ENCODE peak calls at places on chromosomes 16 and 17, in seven cellular contexts. U, H, C, F, B, A and N are unnamed samples.

GRCh38 chr17:19409509-19409908 is 1.5 kb upstream of the RNF112 start:
- DNase-seq in F (no peak), B (peak; percentile 57), H (no peak), U (no peak), C (no peak), A (no peak), N (no peak)

GRCh38 chr16:51982715-51983680 is 563.9 kb downstream of the TOX3 start:
- DNase-seq in H (peak; percentile 68), U (peak; percentile 66), B (peak; percentile 41), A (peak; percentile 49), F (no peak), C (peak; percentile 63), N (peak; percentile 29)

GRCh38 chr17:59145571-59146096 is 9.4 kb downstream of the SKA2 start:
- DNase-seq in C (no peak), U (no peak), A (no peak), H (no peak), F (no peak), B (no peak), N (no peak)

GRCh38 chr16:76232704-76233103 is 44.5 kb upstream of the CNTNAP4 start:
- DNase-seq in H (no peak), U (no peak), F (no peak), A (no peak), B (no peak), C (no peak), N (no peak)

GRCh38 chr16:68718596-68718995 is 18.5 kb upstream of the CDH1 start:
- DNase-seq in B (no peak), U (no peak), F (no peak), H (no peak), C (no peak), A (no peak), N (no peak)

GRCh38 chr17:61399131-61400057 is at the start of gene TBX2:
- DNase-seq in C (no peak), B (peak; percentile 85), F (no peak), U (no peak), A (no peak), H (peak; percentile 50), N (no peak)

GRCh38 chr16:4601317-4602186 is 13.1 kb downstream of the UBALD1 start:
- DNase-seq in C (peak; percentile 16), H (peak; percentile 70), U (no peak), A (peak; percentile 64), B (no peak), F (no peak), N (no peak)

GRCh38 chr16:14416184-14416583 is 213.9 kb downstream of the PARN start:
- DNase-seq in B (no peak), F (no peak), A (no peak), U (no peak), H (no peak), C (no peak), N (no peak)

GRCh38 chr17:41624208-41625101 is at the start of gene KRT17:
- DNase-seq in F (no peak), U (no peak), H (peak; percentile 43), B (no peak), A (peak; percentile 40), C (no peak), N (no peak)

GRCh38 chr17:2706911-2707510 is 4.6 kb downstream of the CLUH start:
- DNase-seq in B (no peak), A (no peak), C (no peak), F (no peak), H (no peak), U (no peak), N (no peak)

GRCh38 chr17:7834554-7834890 is 505 bp downstream of the KDM6B start:
- DNase-seq in H (peak; percentile 61), F (peak; percentile 56), A (no peak), U (no peak), B (no peak), C (no peak), N (no peak)

GRCh38 chr16:17230932-17231581 is 239.7 kb downstream of the XYLT1 start:
- DNase-seq in H (no peak), C (no peak), F (no peak), B (no peak), U (no peak), A (peak; percentile 13), N (no peak)

GRCh38 chr17:72092710-72093322 is 28.0 kb upstream of the SOX9 start:
- DNase-seq in H (no peak), F (no peak), A (no peak), C (no peak), B (no peak), U (no peak), N (no peak)

GRCh38 chr17:61619493-61619892 is 28.5 kb upstream of the NACA2 start:
- DNase-seq in C (no peak), H (no peak), A (no peak), F (no peak), U (no peak), B (no peak), N (no peak)

GRCh38 chr17:69489303-69489702 is 74.8 kb downstream of the MAP2K6 start:
- DNase-seq in A (no peak), C (no peak), B (no peak), F (no peak), U (no peak), H (no peak), N (no peak)

GRCh38 chr16:88977845-88978607 is 1.0 kb upstream of the CBFA2T3 start:
- DNase-seq in B (no peak), U (no peak), A (no peak), H (no peak), F (no peak), C (no peak), N (no peak)

GRCh38 chr16:305916-306315 is 23.0 kb downstream of the PDIA2 start:
- DNase-seq in B (no peak), C (no peak), A (no peak), F (no peak), U (no peak), H (peak; percentile 40), N (peak; percentile 55)

GRCh38 chr16:81784042-81784785 is 5.1 kb downstream of the PLCG2 start:
- DNase-seq in H (no peak), U (no peak), C (no peak), B (no peak), F (no peak), A (no peak), N (no peak)

GRCh38 chr16:50282010-50282538 is 15.7 kb downstream of the ADCY7 start:
- DNase-seq in A (peak; percentile 99), F (peak; percentile 43), C (no peak), H (peak; percentile 37), U (no peak), B (no peak), N (peak; percentile 55)

GRCh38 chr17:1994707-1995106 is 30.4 kb downstream of the RTN4RL1 start:
- DNase-seq in H (no peak), B (no peak), F (no peak), A (no peak), U (no peak), C (no peak), N (no peak)

GRCh38 chr16:10564591-10564990 is 15.8 kb downstream of the EMP2 start:
- DNase-seq in U (no peak), A (no peak), C (peak; percentile 75), H (no peak), B (no peak), F (no peak), N (no peak)

GRCh38 chr16:9033125-9033830 is 58.2 kb upstream of the HAPSTR1 start:
- DNase-seq in A (peak; percentile 9), H (peak; percentile 52), C (no peak), F (no peak), B (no peak), U (peak; percentile 75), N (peak; percentile 65)

GRCh38 chr16:16007743-16008111 is 58.3 kb downstream of the ABCC1 start:
- DNase-seq in A (peak; percentile 66), B (no peak), F (no peak), U (no peak), C (no peak), H (no peak), N (no peak)

GRCh38 chr16:56245197-56245596 is 53.9 kb downstream of the GNAO1 start:
- DNase-seq in U (no peak), F (no peak), B (no peak), A (no peak), C (no peak), H (no peak), N (no peak)

GRCh38 chr17:55421179-55421934 is at the start of gene MMD:
- DNase-seq in H (no peak), F (peak; percentile 3), C (no peak), U (no peak), B (no peak), A (no peak), N (no peak)

GRCh38 chr16:27745348-27745747 is 195.4 kb downstream of the KATNIP start:
- DNase-seq in B (no peak), A (no peak), F (no peak), H (no peak), C (no peak), U (no peak), N (no peak)

GRCh38 chr16:29943846-29944669 is 17.8 kb upstream of the TMEM219 start:
- DNase-seq in F (no peak), B (peak; percentile 76), A (no peak), U (peak; percentile 87), H (peak; percentile 70), C (no peak), N (peak; percentile 80)

GRCh38 chr17:2222901-2223616 is 80.5 kb downstream of the SMG6 start:
- DNase-seq in U (no peak), A (no peak), H (peak; percentile 54), B (no peak), F (peak; percentile 54), C (no peak), N (no peak)

GRCh38 chr16:20673882-20674683 is 23.4 kb downstream of the ACSM1 start:
- DNase-seq in A (peak; percentile 53), F (no peak), U (no peak), H (no peak), C (no peak), B (no peak), N (no peak)

GRCh38 chr16:25692734-25693508 is 1.2 kb downstream of the HS3ST4 start:
- DNase-seq in H (no peak), U (no peak), F (no peak), B (no peak), A (no peak), C (no peak), N (no peak)

GRCh38 chr16:88922114-88922825 is 54.7 kb downstream of the CBFA2T3 start:
- DNase-seq in F (no peak), A (no peak), B (no peak), C (peak; percentile 20), U (no peak), H (peak; percentile 89), N (no peak)

GRCh38 chr16:88078111-88078775 is 127.0 kb downstream of the BANP start:
- DNase-seq in B (no peak), H (no peak), F (no peak), C (no peak), U (no peak), A (no peak), N (no peak)

GRCh38 chr16:1181715-1182671 is 29.1 kb downstream of the CACNA1H start:
- DNase-seq in F (no peak), B (peak; percentile 46), A (no peak), H (peak; percentile 83), C (peak; percentile 6), U (no peak), N (no peak)